ENCODE peak calls at places on chromosomes 16 and 17, in seven cellular contexts. One of them, this sample, is unnamed.

GRCh38 chr16:16096858-16097213 is 126.5 kb downstream of the ABCC6 start:
- DNase-seq in right lobe of liver: no peak
- DNase-seq in AG10803: no peak
- DNase-seq in thoracic aorta: no peak
- DNase-seq in tibial artery: no peak
- DNase-seq in progenitor cell of endocrine pancreas: no peak
- DNase-seq in neural crest cell: no peak
- DNase-seq in this sample: no peak

GRCh38 chr17:68707032-68707431 is 105.9 kb upstream of the FAM20A start:
- DNase-seq in right lobe of liver: no peak
- DNase-seq in AG10803: peak
- DNase-seq in thoracic aorta: no peak
- DNase-seq in tibial artery: no peak
- DNase-seq in progenitor cell of endocrine pancreas: no peak
- DNase-seq in neural crest cell: no peak
- DNase-seq in this sample: no peak

GRCh38 chr16:14302031-14302398 is 230.9 kb downstream of the MRTFB start:
- DNase-seq in right lobe of liver: peak
- DNase-seq in AG10803: peak
- DNase-seq in thoracic aorta: no peak
- DNase-seq in tibial artery: peak
- DNase-seq in progenitor cell of endocrine pancreas: no peak
- DNase-seq in neural crest cell: no peak
- DNase-seq in this sample: no peak

GRCh38 chr16:81718637-81719036 is 60.5 kb upstream of the PLCG2 start:
- DNase-seq in right lobe of liver: no peak
- DNase-seq in AG10803: no peak
- DNase-seq in thoracic aorta: no peak
- DNase-seq in tibial artery: no peak
- DNase-seq in progenitor cell of endocrine pancreas: no peak
- DNase-seq in neural crest cell: no peak
- DNase-seq in this sample: no peak

GRCh38 chr16:2039286-2040030 is 8.2 kb downstream of the NTHL1 start:
- DNase-seq in right lobe of liver: peak
- DNase-seq in AG10803: peak
- DNase-seq in thoracic aorta: no peak
- DNase-seq in tibial artery: peak
- DNase-seq in progenitor cell of endocrine pancreas: no peak
- DNase-seq in neural crest cell: no peak
- DNase-seq in this sample: no peak

GRCh38 chr17:32971171-32971570 is 20.5 kb upstream of the SPACA3 start:
- DNase-seq in right lobe of liver: no peak
- DNase-seq in AG10803: peak
- DNase-seq in thoracic aorta: no peak
- DNase-seq in tibial artery: no peak
- DNase-seq in progenitor cell of endocrine pancreas: no peak
- DNase-seq in neural crest cell: no peak
- DNase-seq in this sample: no peak

GRCh38 chr17:82103588-82104451 is 5.8 kb upstream of the FASN start:
- DNase-seq in right lobe of liver: peak
- DNase-seq in AG10803: no peak
- DNase-seq in thoracic aorta: no peak
- DNase-seq in tibial artery: peak
- DNase-seq in progenitor cell of endocrine pancreas: peak
- DNase-seq in neural crest cell: peak
- DNase-seq in this sample: no peak

GRCh38 chr17:44921122-44921882 is 6.0 kb upstream of the GFAP start:
- DNase-seq in right lobe of liver: peak
- DNase-seq in AG10803: no peak
- DNase-seq in thoracic aorta: no peak
- DNase-seq in tibial artery: no peak
- DNase-seq in progenitor cell of endocrine pancreas: no peak
- DNase-seq in neural crest cell: no peak
- DNase-seq in this sample: no peak

GRCh38 chr16:66175580-66175979 is 190.9 kb upstream of the CDH5 start:
- DNase-seq in right lobe of liver: peak
- DNase-seq in AG10803: no peak
- DNase-seq in thoracic aorta: no peak
- DNase-seq in tibial artery: no peak
- DNase-seq in progenitor cell of endocrine pancreas: no peak
- DNase-seq in neural crest cell: no peak
- DNase-seq in this sample: no peak

GRCh38 chr16:12837344-12837743 is 33.7 kb upstream of the CPPED1 start:
- DNase-seq in right lobe of liver: no peak
- DNase-seq in AG10803: no peak
- DNase-seq in thoracic aorta: no peak
- DNase-seq in tibial artery: no peak
- DNase-seq in progenitor cell of endocrine pancreas: no peak
- DNase-seq in neural crest cell: no peak
- DNase-seq in this sample: no peak

GRCh38 chr16:54938351-54939346 is 8.0 kb downstream of the IRX5 start:
- DNase-seq in right lobe of liver: no peak
- DNase-seq in AG10803: no peak
- DNase-seq in thoracic aorta: no peak
- DNase-seq in tibial artery: no peak
- DNase-seq in progenitor cell of endocrine pancreas: no peak
- DNase-seq in neural crest cell: peak
- DNase-seq in this sample: no peak

GRCh38 chr16:75267631-75268264 is 16.3 kb upstream of the BCAR1 start:
- DNase-seq in right lobe of liver: no peak
- DNase-seq in AG10803: no peak
- DNase-seq in thoracic aorta: no peak
- DNase-seq in tibial artery: no peak
- DNase-seq in progenitor cell of endocrine pancreas: no peak
- DNase-seq in neural crest cell: no peak
- DNase-seq in this sample: no peak

GRCh38 chr16:82672676-82673075 is 45.9 kb downstream of the CDH13 start:
- DNase-seq in right lobe of liver: no peak
- DNase-seq in AG10803: no peak
- DNase-seq in thoracic aorta: no peak
- DNase-seq in tibial artery: no peak
- DNase-seq in progenitor cell of endocrine pancreas: no peak
- DNase-seq in neural crest cell: no peak
- DNase-seq in this sample: no peak

GRCh38 chr17:40437095-40437732 is 6.0 kb upstream of the IGFBP4 start:
- DNase-seq in right lobe of liver: no peak
- DNase-seq in AG10803: no peak
- DNase-seq in thoracic aorta: no peak
- DNase-seq in tibial artery: no peak
- DNase-seq in progenitor cell of endocrine pancreas: no peak
- DNase-seq in neural crest cell: no peak
- DNase-seq in this sample: no peak

GRCh38 chr17:57940217-57940616 is 15.0 kb downstream of the CUEDC1 start:
- DNase-seq in right lobe of liver: no peak
- DNase-seq in AG10803: no peak
- DNase-seq in thoracic aorta: no peak
- DNase-seq in tibial artery: no peak
- DNase-seq in progenitor cell of endocrine pancreas: no peak
- DNase-seq in neural crest cell: no peak
- DNase-seq in this sample: no peak

GRCh38 chr17:44828919-44829557 is 1.0 kb downstream of the GJC1 start:
- DNase-seq in right lobe of liver: no peak
- DNase-seq in AG10803: peak
- DNase-seq in thoracic aorta: no peak
- DNase-seq in tibial artery: no peak
- DNase-seq in progenitor cell of endocrine pancreas: no peak
- DNase-seq in neural crest cell: no peak
- DNase-seq in this sample: no peak

GRCh38 chr17:17020821-17021193 is 21.4 kb upstream of the MPRIP start:
- DNase-seq in right lobe of liver: no peak
- DNase-seq in AG10803: no peak
- DNase-seq in thoracic aorta: no peak
- DNase-seq in tibial artery: no peak
- DNase-seq in progenitor cell of endocrine pancreas: no peak
- DNase-seq in neural crest cell: no peak
- DNase-seq in this sample: no peak

GRCh38 chr17:57461082-57461481 is 204.8 kb downstream of the MSI2 start:
- DNase-seq in right lobe of liver: no peak
- DNase-seq in AG10803: no peak
- DNase-seq in thoracic aorta: no peak
- DNase-seq in tibial artery: no peak
- DNase-seq in progenitor cell of endocrine pancreas: no peak
- DNase-seq in neural crest cell: no peak
- DNase-seq in this sample: no peak

GRCh38 chr16:85564277-85565051 is 48.7 kb upstream of the GSE1 start:
- DNase-seq in right lobe of liver: peak
- DNase-seq in AG10803: no peak
- DNase-seq in thoracic aorta: no peak
- DNase-seq in tibial artery: no peak
- DNase-seq in progenitor cell of endocrine pancreas: no peak
- DNase-seq in neural crest cell: no peak
- DNase-seq in this sample: no peak

GRCh38 chr17:17508641-17509591 is 12.7 kb upstream of the RASD1 start:
- DNase-seq in right lobe of liver: no peak
- DNase-seq in AG10803: no peak
- DNase-seq in thoracic aorta: no peak
- DNase-seq in tibial artery: no peak
- DNase-seq in progenitor cell of endocrine pancreas: no peak
- DNase-seq in neural crest cell: no peak
- DNase-seq in this sample: peak

GRCh38 chr17:64183815-64184397 is 54.0 kb upstream of the ERN1 start:
- DNase-seq in right lobe of liver: no peak
- DNase-seq in AG10803: peak
- DNase-seq in thoracic aorta: no peak
- DNase-seq in tibial artery: no peak
- DNase-seq in progenitor cell of endocrine pancreas: no peak
- DNase-seq in neural crest cell: no peak
- DNase-seq in this sample: peak

GRCh38 chr17:231191-231965 is 49.9 kb upstream of the DOC2B start:
- DNase-seq in right lobe of liver: peak
- DNase-seq in AG10803: no peak
- DNase-seq in thoracic aorta: no peak
- DNase-seq in tibial artery: peak
- DNase-seq in progenitor cell of endocrine pancreas: no peak
- DNase-seq in neural crest cell: no peak
- DNase-seq in this sample: peak

GRCh38 chr16:9089660-9090059 is 1.8 kb upstream of the HAPSTR1 start:
- DNase-seq in right lobe of liver: no peak
- DNase-seq in AG10803: no peak
- DNase-seq in thoracic aorta: no peak
- DNase-seq in tibial artery: no peak
- DNase-seq in progenitor cell of endocrine pancreas: no peak
- DNase-seq in neural crest cell: no peak
- DNase-seq in this sample: no peak

GRCh38 chr17:35387496-35387895 is 14.1 kb upstream of the SLFN11 start:
- DNase-seq in right lobe of liver: no peak
- DNase-seq in AG10803: no peak
- DNase-seq in thoracic aorta: no peak
- DNase-seq in tibial artery: no peak
- DNase-seq in progenitor cell of endocrine pancreas: no peak
- DNase-seq in neural crest cell: no peak
- DNase-seq in this sample: no peak

GRCh38 chr17:78294776-78295175 is 63.3 kb downstream of the TMEM235 start:
- DNase-seq in right lobe of liver: no peak
- DNase-seq in AG10803: no peak
- DNase-seq in thoracic aorta: no peak
- DNase-seq in tibial artery: no peak
- DNase-seq in progenitor cell of endocrine pancreas: no peak
- DNase-seq in neural crest cell: no peak
- DNase-seq in this sample: no peak

GRCh38 chr17:16352303-16352837 is 899 bp downstream of the CENPV start:
- DNase-seq in right lobe of liver: peak
- DNase-seq in AG10803: peak
- DNase-seq in thoracic aorta: no peak
- DNase-seq in tibial artery: no peak
- DNase-seq in progenitor cell of endocrine pancreas: peak
- DNase-seq in neural crest cell: peak
- DNase-seq in this sample: no peak

GRCh38 chr16:17657037-17657436 is 186.3 kb upstream of the XYLT1 start:
- DNase-seq in right lobe of liver: no peak
- DNase-seq in AG10803: no peak
- DNase-seq in thoracic aorta: no peak
- DNase-seq in tibial artery: no peak
- DNase-seq in progenitor cell of endocrine pancreas: no peak
- DNase-seq in neural crest cell: no peak
- DNase-seq in this sample: no peak

GRCh38 chr17:49201481-49201927 is 8.9 kb downstream of the GNGT2 start:
- DNase-seq in right lobe of liver: no peak
- DNase-seq in AG10803: peak
- DNase-seq in thoracic aorta: no peak
- DNase-seq in tibial artery: no peak
- DNase-seq in progenitor cell of endocrine pancreas: no peak
- DNase-seq in neural crest cell: no peak
- DNase-seq in this sample: no peak
- TF ChIP-seq CTCF in right lobe of liver: no peak
- TF ChIP-seq CTCF in AG10803: no peak
- TF ChIP-seq CTCF in thoracic aorta: no peak
- TF ChIP-seq CTCF in tibial artery: no peak
- TF ChIP-seq CTCF in progenitor cell of endocrine pancreas: no peak
- TF ChIP-seq CTCF in neural crest cell: no peak
- TF ChIP-seq CTCF in this sample: no peak

GRCh38 chr16:68778551-68779231 is 41.6 kb downstream of the CDH1 start:
- DNase-seq in right lobe of liver: peak
- DNase-seq in AG10803: no peak
- DNase-seq in thoracic aorta: no peak
- DNase-seq in tibial artery: no peak
- DNase-seq in progenitor cell of endocrine pancreas: no peak
- DNase-seq in neural crest cell: no peak
- DNase-seq in this sample: no peak
- TF ChIP-seq CTCF in right lobe of liver: no peak
- TF ChIP-seq CTCF in AG10803: no peak
- TF ChIP-seq CTCF in thoracic aorta: no peak
- TF ChIP-seq CTCF in tibial artery: no peak
- TF ChIP-seq CTCF in progenitor cell of endocrine pancreas: peak
- TF ChIP-seq CTCF in neural crest cell: no peak
- TF ChIP-seq CTCF in this sample: no peak

DNA sequence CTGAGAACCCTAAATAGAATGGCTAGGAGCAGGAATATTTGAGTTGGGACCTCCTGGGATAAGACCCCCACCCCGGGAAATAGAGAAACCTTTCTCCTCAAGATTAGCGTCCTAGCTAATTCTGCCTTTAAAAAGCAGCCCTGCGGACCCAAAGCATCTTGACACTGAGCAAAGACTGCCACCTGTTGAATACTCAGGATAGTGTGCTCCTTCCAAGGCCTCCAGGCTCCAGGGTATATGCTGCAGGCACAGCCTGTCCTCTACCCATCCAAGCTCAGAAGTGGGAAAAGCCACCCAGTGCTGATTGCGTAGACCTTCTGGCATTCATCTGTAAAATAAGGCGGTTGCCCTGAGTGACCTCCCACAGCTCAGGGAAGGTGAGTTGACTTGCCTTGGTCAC is 456.2 kb upstream of the DYNLRB2 start:
- DNase-seq in right lobe of liver: peak
- DNase-seq in AG10803: peak
- DNase-seq in thoracic aorta: no peak
- DNase-seq in tibial artery: peak
- DNase-seq in progenitor cell of endocrine pancreas: no peak
- DNase-seq in neural crest cell: peak
- DNase-seq in this sample: no peak
- TF ChIP-seq CTCF in right lobe of liver: peak
- TF ChIP-seq CTCF in AG10803: peak
- TF ChIP-seq CTCF in thoracic aorta: peak
- TF ChIP-seq CTCF in tibial artery: peak
- TF ChIP-seq CTCF in progenitor cell of endocrine pancreas: peak
- TF ChIP-seq CTCF in neural crest cell: peak
- TF ChIP-seq CTCF in this sample: no peak

GRCh38 chr17:75034236-75034908 is 12.4 kb downstream of the ATP5PD start:
- DNase-seq in right lobe of liver: peak
- DNase-seq in AG10803: peak
- DNase-seq in thoracic aorta: peak
- DNase-seq in tibial artery: peak
- DNase-seq in progenitor cell of endocrine pancreas: peak
- DNase-seq in neural crest cell: peak
- DNase-seq in this sample: peak
- TF ChIP-seq CTCF in right lobe of liver: no peak
- TF ChIP-seq CTCF in AG10803: peak
- TF ChIP-seq CTCF in thoracic aorta: no peak
- TF ChIP-seq CTCF in tibial artery: no peak
- TF ChIP-seq CTCF in progenitor cell of endocrine pancreas: peak
- TF ChIP-seq CTCF in neural crest cell: peak
- TF ChIP-seq CTCF in this sample: no peak